ENCODE peak calls at places on chromosomes 12 and 14, in nine cellular contexts. P is caudate nucleus, L is lower lobe of right lung, X is HEK293T, S is esophagus squamous epithelium, Y is HCT116, H is fibroblast of mammary gland, N is neural progenitor cell, K is neural crest cell. C is an unnamed sample.

GRCh38 chr12:118536306-118536900 is 160.0 kb downstream of the SUDS3 start:
- DNase-seq in L (no peak), S (no peak), X (no peak), N (no peak), P (no peak), K (no peak), H (no peak), Y (no peak), C (no peak)

GRCh38 chr12:15276088-15276698 is 46.1 kb upstream of the PTPRO start:
- DNase-seq in X (peak), Y (peak), N (peak), K (peak), S (no peak), P (no peak), L (no peak), H (peak), C (no peak)

GRCh38 chr14:94823556-94824341 is 53.8 kb upstream of the GSC start:
- DNase-seq in H (peak), X (no peak), S (no peak), N (no peak), K (no peak), P (no peak), L (no peak), Y (peak), C (no peak)

GRCh38 chr12:76546889-76547288 is 12.7 kb downstream of the OSBPL8 start:
- DNase-seq in Y (no peak), K (no peak), H (no peak), N (peak), L (no peak), P (no peak), S (no peak), X (no peak), C (no peak)

GRCh38 chr12:121933522-121934317 is 15.3 kb downstream of the CFAP251 start:
- DNase-seq in Y (no peak), N (peak), K (no peak), X (no peak), P (no peak), L (peak), H (no peak), S (no peak), C (no peak)

GRCh38 chr14:105838107-105838506 is 311.7 kb downstream of the TMEM121 start:
- DNase-seq in L (no peak), Y (no peak), K (no peak), S (no peak), N (no peak), X (no peak), P (no peak), H (no peak), C (no peak)

GRCh38 chr12:22287776-22288621 is 46.5 kb downstream of the ST8SIA1 start:
- DNase-seq in S (no peak), N (peak), K (no peak), Y (no peak), X (peak), L (no peak), P (no peak), H (peak), C (no peak)

GRCh38 chr12:617304-617915 is 45.8 kb downstream of the NINJ2 start:
- DNase-seq in S (no peak), P (no peak), N (no peak), H (peak), K (no peak), L (peak), X (no peak), Y (no peak), C (peak)

GRCh38 chr12:114238808-114239207 is 167.1 kb downstream of the TBX5 start:
- DNase-seq in P (peak), N (no peak), X (no peak), S (no peak), H (peak), Y (no peak), L (no peak), K (no peak), C (peak)

GRCh38 chr12:51694146-51694545 is 103.1 kb downstream of the SCN8A start:
- DNase-seq in H (no peak), L (no peak), Y (no peak), K (no peak), S (no peak), P (no peak), N (no peak), X (no peak), C (no peak)

GRCh38 chr12:68536885-68537284 is 73.8 kb upstream of the RAP1B start:
- DNase-seq in L (no peak), K (no peak), X (no peak), P (no peak), H (no peak), S (no peak), N (no peak), Y (no peak), C (no peak)

GRCh38 chr14:76768201-76768656 is 7.0 kb downstream of the VASH1 start:
- DNase-seq in P (peak), L (peak), K (no peak), Y (no peak), N (peak), S (no peak), H (no peak), X (no peak), C (peak)

GRCh38 chr12:105198961-105199360 is 37.0 kb downstream of the APPL2 start:
- DNase-seq in X (no peak), L (no peak), N (no peak), K (no peak), S (no peak), H (no peak), P (peak), Y (no peak), C (no peak)

GRCh38 chr12:90829044-90829443 is 125.9 kb downstream of the CCER1 start:
- DNase-seq in H (no peak), Y (no peak), P (no peak), K (no peak), X (no peak), L (no peak), S (no peak), N (no peak), C (no peak)

GRCh38 chr12:31366104-31366621 is 40.2 kb upstream of the SINHCAF start:
- DNase-seq in X (no peak), S (no peak), L (no peak), K (no peak), H (no peak), N (no peak), P (no peak), Y (no peak), C (no peak)

GRCh38 chr14:21069388-21070082 is 569 bp upstream of the ARHGEF40 start:
- DNase-seq in L (no peak), N (peak), S (no peak), K (peak), P (peak), H (no peak), Y (no peak), X (no peak), C (peak)

C was measured in Right ventricle myocardium superior.